ENCODE peak calls at places on chromosomes 3 and 15, in seven cellular contexts. L is adrenal gland, Z is GM12865, C is K562, Q is gastrocnemius medialis, P is cardiac muscle cell, K is GM23248. F is an unnamed sample.

GRCh38 chr3:102174832-102175374 is 259.9 kb upstream of the ZPLD1 start:
- DNase-seq in Z (no peak), C (no peak), K (no peak), Q (no peak), P (no peak), L (no peak), F (no peak)

GRCh38 chr3:112308151-112308911 is 14.3 kb upstream of the SLC9C1 start:
- DNase-seq in Z (no peak), Q (no peak), L (no peak), C (no peak), K (peak; percentile 38), P (peak; percentile 90), F (no peak)

GRCh38 chr3:108669211-108669610 is 79.7 kb downstream of the DZIP3 start:
- DNase-seq in Q (no peak), C (no peak), L (no peak), P (no peak), K (no peak), Z (no peak), F (no peak)

GRCh38 chr3:183641875-183642274 is 6.5 kb downstream of the KLHL24 start:
- DNase-seq in Q (no peak), Z (no peak), K (no peak), C (no peak), L (no peak), P (no peak), F (no peak)

GRCh38 chr15:66503780-66504562 is 684 bp downstream of the RPL4 start:
- DNase-seq in Z (no peak), K (peak; percentile 42), P (no peak), L (no peak), C (peak; percentile 26), Q (no peak), F (no peak)

GRCh38 chr3:112699436-112699978 is 58.6 kb upstream of the CCDC80 start:
- DNase-seq in L (peak; percentile 30), Z (no peak), K (peak; percentile 90), P (peak; percentile 32), C (no peak), Q (no peak), F (no peak)

GRCh38 chr15:78811124-78811824 is at the start of gene ADAMTS7:
- DNase-seq in K (peak; percentile 87), P (peak; percentile 88), Q (peak; percentile 49), Z (peak; percentile 82), L (peak; percentile 72), C (peak; percentile 97), F (peak; percentile 93)

GRCh38 chr15:47507221-47507985 is 209.9 kb upstream of the SEMA6D start:
- DNase-seq in L (no peak), Z (no peak), C (no peak), Q (no peak), K (no peak), P (no peak), F (no peak)

GRCh38 chr3:179074656-179075055 is 3.0 kb upstream of the ZMAT3 start:
- DNase-seq in K (no peak), L (no peak), P (no peak), Z (peak; percentile 49), Q (no peak), C (peak; percentile 28), F (no peak)

GRCh38 chr3:148882288-148882687 is 17.2 kb downstream of the CPA3 start:
- DNase-seq in C (no peak), L (no peak), P (peak; percentile 32), Q (no peak), K (peak; percentile 59), Z (no peak), F (no peak)

GRCh38 chr3:98952404-98952803 is 50.9 kb upstream of the DCBLD2 start:
- DNase-seq in P (no peak), C (no peak), Q (no peak), Z (no peak), K (no peak), L (no peak), F (no peak)

GRCh38 chr3:169667710-169668080 is 4.2 kb upstream of the MECOM start:
- DNase-seq in C (no peak), K (no peak), Q (no peak), Z (no peak), P (no peak), L (no peak), F (no peak)

GRCh38 chr3:175646865-175647264 is 787.7 kb downstream of the NAALADL2 start:
- DNase-seq in L (no peak), Z (peak; percentile 18), P (no peak), Q (no peak), C (no peak), K (peak; percentile 4), F (no peak)

GRCh38 chr3:149407898-149408297 is 30.4 kb upstream of the TM4SF1 start:
- DNase-seq in P (peak; percentile 16), L (no peak), Z (no peak), Q (no peak), C (no peak), K (no peak), F (no peak)

GRCh38 chr3:17023006-17023664 is 138.4 kb downstream of the PLCL2 start:
- DNase-seq in Z (peak; percentile 80), L (no peak), K (no peak), Q (no peak), P (no peak), C (no peak), F (no peak)

GRCh38 chr15:55683366-55683765 is 59.6 kb downstream of the PRTG start:
- DNase-seq in K (peak; percentile 30), Z (no peak), L (no peak), C (no peak), Q (no peak), P (peak; percentile 75), F (no peak)

GRCh38 chr15:60091150-60091549 is 87.0 kb downstream of the FOXB1 start:
- DNase-seq in L (peak; percentile 18), P (peak; percentile 91), C (no peak), K (peak; percentile 92), Q (peak; percentile 17), Z (no peak), F (no peak)

GRCh38 chr15:47184405-47185221 is 532.7 kb upstream of the SEMA6D start:
- DNase-seq in Z (no peak), L (no peak), P (peak; percentile 13), K (peak; percentile 30), C (no peak), Q (no peak), F (peak; percentile 48)

GRCh38 chr3:140188285-140188684 is 253.3 kb downstream of the CLSTN2 start:
- DNase-seq in Z (no peak), Q (peak; percentile 17), K (no peak), P (no peak), L (no peak), C (no peak), F (no peak)

GRCh38 chr3:134352031-134352671 is 22.1 kb downstream of the AMOTL2 start:
- DNase-seq in K (peak; percentile 65), C (no peak), L (no peak), P (peak; percentile 61), Z (no peak), Q (peak; percentile 47), F (no peak)

GRCh38 chr3:15539066-15539465 is 17.6 kb upstream of the COLQ start:
- DNase-seq in Q (no peak), P (no peak), Z (no peak), C (no peak), K (no peak), L (no peak), F (no peak)

GRCh38 chr3:39126532-39127071 is 19.1 kb downstream of the TTC21A start:
- DNase-seq in P (peak; percentile 78), L (no peak), K (peak; percentile 51), Z (peak; percentile 56), C (peak; percentile 62), Q (no peak), F (no peak)

DNA sequence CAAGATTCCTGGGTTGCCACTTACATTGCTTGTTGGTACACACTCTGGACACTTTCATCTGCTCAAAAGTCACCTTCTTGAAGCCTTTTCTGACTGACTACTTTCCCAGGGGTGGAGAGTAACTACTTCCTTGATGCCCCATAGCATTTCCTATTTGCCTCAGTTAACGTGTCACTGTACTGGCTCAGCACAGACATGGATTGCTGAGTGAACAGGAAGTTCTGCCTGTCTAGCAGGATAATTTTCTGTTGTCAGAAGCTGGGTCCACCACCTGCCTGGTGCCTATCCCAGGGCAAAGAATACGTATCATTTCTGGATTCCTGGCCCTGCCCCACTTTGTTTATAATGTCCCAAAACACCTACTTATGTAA is 15.3 kb upstream of the ABHD17C start:
- DNase-seq in Q (no peak), P (no peak), K (no peak), C (no peak), L (no peak), Z (no peak), F (no peak)
- H3K4me3 ChIP-seq in Q (no peak overlapping the region), P (no peak overlapping the region), K (no peak overlapping the region), C (no peak overlapping the region), L (no peak overlapping the region), Z (no peak overlapping the region), F (no peak overlapping the region)

GRCh38 chr15:69826818-69827174 is 270.9 kb downstream of the TLE3 start:
- DNase-seq in Q (no peak), P (no peak), C (no peak), Z (no peak), L (no peak), K (no peak), F (no peak)
- H3K4me3 ChIP-seq in Q (no peak overlapping the region), P (no peak overlapping the region), C (no peak overlapping the region), Z (no peak overlapping the region), L (no peak overlapping the region), K (no peak overlapping the region), F (no peak overlapping the region)

DNA sequence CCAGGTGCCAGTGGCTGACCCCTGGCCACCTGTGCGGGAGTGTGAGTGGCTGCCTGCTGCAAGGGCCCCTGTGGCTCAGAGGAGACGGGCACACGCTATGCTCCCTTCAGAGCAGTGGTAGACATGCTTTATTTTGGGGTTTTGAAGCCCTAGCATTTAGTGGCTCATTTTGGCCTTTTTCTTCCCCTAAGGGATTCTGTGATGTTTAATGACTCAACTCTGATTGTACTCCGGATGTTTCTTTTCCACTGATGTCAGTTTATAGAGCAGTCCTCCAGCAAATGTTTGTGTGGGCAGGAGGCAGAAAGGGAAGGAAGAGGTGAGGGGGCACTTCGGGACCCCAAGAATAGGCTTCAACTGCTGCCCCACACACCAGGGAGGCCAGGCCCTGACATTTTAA is 288.9 kb upstream of the C2CD4B start:
- DNase-seq in K (peak; percentile 86), Z (no peak), P (peak; percentile 50), Q (no peak), C (no peak), L (no peak), F (no peak)
- H3K4me3 ChIP-seq in K (peak overlapping the region; percentile 50), Z (no peak overlapping the region), P (no peak overlapping the region), Q (no peak overlapping the region), C (no peak overlapping the region), L (no peak overlapping the region), F (no peak overlapping the region)

GRCh38 chr15:92733934-92734521 is 78.5 kb upstream of the FAM174B start:
- DNase-seq in L (no peak), Z (no peak), P (peak; percentile 71), C (peak; percentile 25), Q (no peak), K (peak; percentile 62), F (no peak)

DNA sequence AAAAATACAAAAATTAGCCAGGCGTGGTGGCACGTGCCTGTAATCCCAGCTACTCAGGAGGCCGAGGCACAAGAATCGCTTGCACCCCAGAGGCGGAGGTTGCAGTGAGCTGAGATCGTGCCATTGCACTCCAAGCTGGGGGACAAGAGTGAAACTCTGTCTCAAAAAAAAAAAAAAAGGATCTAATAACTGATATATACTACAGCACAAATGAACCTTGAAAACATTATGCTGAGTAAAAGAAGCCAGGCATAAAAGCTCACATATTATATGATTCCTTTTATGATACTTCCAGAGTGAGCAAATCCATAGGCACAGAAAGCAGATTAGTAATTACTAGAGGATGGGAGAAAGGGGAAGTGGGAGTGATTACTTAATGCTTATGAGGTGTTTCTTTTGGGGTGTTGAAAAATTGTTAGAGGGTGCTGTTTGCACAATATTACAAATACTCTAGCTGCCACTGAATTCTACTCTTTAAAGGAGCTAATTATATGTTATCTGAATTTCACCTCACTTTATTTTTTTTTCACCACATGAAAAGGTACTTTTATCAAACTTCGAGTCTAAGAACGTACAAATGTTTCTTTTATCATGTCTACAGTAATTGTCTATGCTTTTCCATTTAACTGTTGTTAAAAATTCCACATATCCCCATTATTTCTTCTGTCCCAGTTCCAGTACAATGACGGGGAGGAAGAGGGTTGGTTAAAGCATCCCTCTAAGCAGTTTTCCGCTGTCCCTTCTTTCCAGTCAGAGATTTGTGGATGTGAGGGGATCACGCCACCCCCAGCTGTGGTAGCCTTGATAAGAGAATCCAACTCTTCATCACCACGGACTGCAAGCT is 77.7 kb upstream of the FAM174B start:
- DNase-seq in Z (no peak), P (no peak), K (peak; percentile 36), Q (no peak), L (peak; percentile 56), C (no peak), F (no peak)
- H3K4me3 ChIP-seq in Z (no peak overlapping the region), P (no peak overlapping the region), K (peak overlapping the region; percentile 77), Q (no peak overlapping the region), L (peak overlapping the region; percentile 13), C (peak overlapping the region; percentile 43), F (peak overlapping the region; percentile 66)